ENCODE peak calls at places on chromosomes 4 and X, in seven cellular contexts. One of them, this sample, is unnamed.

GRCh38 chr4:147409350-147409749 is 71.5 kb upstream of the EDNRA start:
- DNase-seq in mammary epithelial cell: peak
- DNase-seq in HCT116: no peak
- DNase-seq in IMR-90: peak
- DNase-seq in GM23248: no peak
- DNase-seq in GM12878: no peak
- DNase-seq in neural progenitor cell: no peak
- DNase-seq in this sample: no peak

GRCh38 chr4:182492456-182492855 is 249.3 kb downstream of the TENM3 start:
- DNase-seq in mammary epithelial cell: peak
- DNase-seq in HCT116: no peak
- DNase-seq in IMR-90: peak
- DNase-seq in GM23248: peak
- DNase-seq in GM12878: no peak
- DNase-seq in neural progenitor cell: no peak
- DNase-seq in this sample: peak

GRCh38 chrX:17499512-17499911 is 124.5 kb downstream of the NHS start:
- DNase-seq in mammary epithelial cell: no peak
- DNase-seq in HCT116: no peak
- DNase-seq in IMR-90: no peak
- DNase-seq in GM23248: no peak
- DNase-seq in GM12878: no peak
- DNase-seq in neural progenitor cell: no peak
- DNase-seq in this sample: no peak

GRCh38 chr4:85867281-85867680 is 392.3 kb downstream of the ARHGAP24 start:
- DNase-seq in mammary epithelial cell: no peak
- DNase-seq in HCT116: no peak
- DNase-seq in IMR-90: no peak
- DNase-seq in GM23248: peak
- DNase-seq in GM12878: no peak
- DNase-seq in neural progenitor cell: no peak
- DNase-seq in this sample: no peak

GRCh38 chr4:48109413-48110263 is 24.4 kb downstream of the TXK start:
- DNase-seq in mammary epithelial cell: peak
- DNase-seq in HCT116: peak
- DNase-seq in IMR-90: peak
- DNase-seq in GM23248: peak
- DNase-seq in GM12878: no peak
- DNase-seq in neural progenitor cell: peak
- DNase-seq in this sample: peak

GRCh38 chr4:10061650-10062415 is 40.5 kb upstream of the SLC2A9 start:
- DNase-seq in mammary epithelial cell: peak
- DNase-seq in HCT116: no peak
- DNase-seq in IMR-90: peak
- DNase-seq in GM23248: peak
- DNase-seq in GM12878: no peak
- DNase-seq in neural progenitor cell: no peak
- DNase-seq in this sample: no peak

GRCh38 chr4:89922881-89923280 is 28.2 kb downstream of the MMRN1 start:
- DNase-seq in mammary epithelial cell: no peak
- DNase-seq in HCT116: no peak
- DNase-seq in IMR-90: no peak
- DNase-seq in GM23248: no peak
- DNase-seq in GM12878: no peak
- DNase-seq in neural progenitor cell: no peak
- DNase-seq in this sample: no peak

GRCh38 chr4:123064390-123064789 is 142.0 kb upstream of the NUDT6 start:
- DNase-seq in mammary epithelial cell: peak
- DNase-seq in HCT116: no peak
- DNase-seq in IMR-90: peak
- DNase-seq in GM23248: peak
- DNase-seq in GM12878: no peak
- DNase-seq in neural progenitor cell: no peak
- DNase-seq in this sample: no peak

GRCh38 chrX:48597353-48598264 is at the start of gene WDR13:
- DNase-seq in mammary epithelial cell: peak
- DNase-seq in HCT116: peak
- DNase-seq in IMR-90: peak
- DNase-seq in GM23248: peak
- DNase-seq in GM12878: peak
- DNase-seq in neural progenitor cell: peak
- DNase-seq in this sample: peak

GRCh38 chr4:8310306-8310705 is 40.8 kb downstream of the HTRA3 start:
- DNase-seq in mammary epithelial cell: no peak
- DNase-seq in HCT116: no peak
- DNase-seq in IMR-90: no peak
- DNase-seq in GM23248: no peak
- DNase-seq in GM12878: no peak
- DNase-seq in neural progenitor cell: no peak
- DNase-seq in this sample: no peak

GRCh38 chrX:118571829-118572228 is 76.2 kb downstream of the DOCK11 start:
- DNase-seq in mammary epithelial cell: no peak
- DNase-seq in HCT116: no peak
- DNase-seq in IMR-90: no peak
- DNase-seq in GM23248: peak
- DNase-seq in GM12878: no peak
- DNase-seq in neural progenitor cell: no peak
- DNase-seq in this sample: peak

GRCh38 chr4:163137581-163137980 is 29.1 kb downstream of the NAF1 start:
- DNase-seq in mammary epithelial cell: no peak
- DNase-seq in HCT116: no peak
- DNase-seq in IMR-90: no peak
- DNase-seq in GM23248: no peak
- DNase-seq in GM12878: no peak
- DNase-seq in neural progenitor cell: no peak
- DNase-seq in this sample: no peak

GRCh38 chrX:10039821-10040793 is 72.9 kb downstream of the CLDN34 start:
- DNase-seq in mammary epithelial cell: peak
- DNase-seq in HCT116: no peak
- DNase-seq in IMR-90: no peak
- DNase-seq in GM23248: peak
- DNase-seq in GM12878: no peak
- DNase-seq in neural progenitor cell: peak
- DNase-seq in this sample: peak

GRCh38 chrX:31580227-31580626 is 508.4 kb upstream of the FTHL17 start:
- DNase-seq in mammary epithelial cell: no peak
- DNase-seq in HCT116: no peak
- DNase-seq in IMR-90: peak
- DNase-seq in GM23248: peak
- DNase-seq in GM12878: no peak
- DNase-seq in neural progenitor cell: no peak
- DNase-seq in this sample: peak

GRCh38 chr4:148776944-148777343 is 334.7 kb upstream of the NR3C2 start:
- DNase-seq in mammary epithelial cell: no peak
- DNase-seq in HCT116: no peak
- DNase-seq in IMR-90: peak
- DNase-seq in GM23248: peak
- DNase-seq in GM12878: no peak
- DNase-seq in neural progenitor cell: no peak
- DNase-seq in this sample: no peak

GRCh38 chr4:134636332-134637055 is 434.9 kb upstream of the PABPC4L start:
- DNase-seq in mammary epithelial cell: no peak
- DNase-seq in HCT116: no peak
- DNase-seq in IMR-90: no peak
- DNase-seq in GM23248: no peak
- DNase-seq in GM12878: no peak
- DNase-seq in neural progenitor cell: no peak
- DNase-seq in this sample: no peak

GRCh38 chrX:139720136-139720535 is 12.2 kb upstream of the MCF2 start:
- DNase-seq in mammary epithelial cell: peak
- DNase-seq in HCT116: no peak
- DNase-seq in IMR-90: peak
- DNase-seq in GM23248: peak
- DNase-seq in GM12878: no peak
- DNase-seq in neural progenitor cell: peak
- DNase-seq in this sample: peak

GRCh38 chr4:2366252-2367192 is 51.9 kb downstream of the ZFYVE28 start:
- DNase-seq in mammary epithelial cell: no peak
- DNase-seq in HCT116: no peak
- DNase-seq in IMR-90: peak
- DNase-seq in GM23248: peak
- DNase-seq in GM12878: no peak
- DNase-seq in neural progenitor cell: no peak
- DNase-seq in this sample: no peak

GRCh38 chr4:110195561-110196205 is 2.7 kb downstream of the ELOVL6 start:
- DNase-seq in mammary epithelial cell: peak
- DNase-seq in HCT116: no peak
- DNase-seq in IMR-90: peak
- DNase-seq in GM23248: peak
- DNase-seq in GM12878: no peak
- DNase-seq in neural progenitor cell: no peak
- DNase-seq in this sample: peak

GRCh38 chr4:6893449-6894085 is 16.1 kb upstream of the TBC1D14 start:
- DNase-seq in mammary epithelial cell: no peak
- DNase-seq in HCT116: no peak
- DNase-seq in IMR-90: peak
- DNase-seq in GM23248: peak
- DNase-seq in GM12878: no peak
- DNase-seq in neural progenitor cell: no peak
- DNase-seq in this sample: peak

GRCh38 chr4:33722254-33722653 is 2522.1 kb downstream of the ARAP2 start:
- DNase-seq in mammary epithelial cell: no peak
- DNase-seq in HCT116: no peak
- DNase-seq in IMR-90: no peak
- DNase-seq in GM23248: peak
- DNase-seq in GM12878: no peak
- DNase-seq in neural progenitor cell: no peak
- DNase-seq in this sample: peak

GRCh38 chrX:76183289-76184057 is 10.6 kb downstream of the PBDC1 start:
- DNase-seq in mammary epithelial cell: peak
- DNase-seq in HCT116: no peak
- DNase-seq in IMR-90: peak
- DNase-seq in GM23248: peak
- DNase-seq in GM12878: no peak
- DNase-seq in neural progenitor cell: no peak
- DNase-seq in this sample: peak

GRCh38 chr4:53780736-53781400 is 189.6 kb upstream of the LNX1 start:
- DNase-seq in mammary epithelial cell: no peak
- DNase-seq in HCT116: no peak
- DNase-seq in IMR-90: peak
- DNase-seq in GM23248: peak
- DNase-seq in GM12878: no peak
- DNase-seq in neural progenitor cell: no peak
- DNase-seq in this sample: peak

GRCh38 chr4:108596389-108596788 is 24.0 kb upstream of the RPL34 start:
- DNase-seq in mammary epithelial cell: no peak
- DNase-seq in HCT116: no peak
- DNase-seq in IMR-90: peak
- DNase-seq in GM23248: no peak
- DNase-seq in GM12878: no peak
- DNase-seq in neural progenitor cell: no peak
- DNase-seq in this sample: no peak

GRCh38 chrX:106670631-106671030 is 55.9 kb upstream of the RNF128 start:
- DNase-seq in mammary epithelial cell: no peak
- DNase-seq in HCT116: no peak
- DNase-seq in IMR-90: peak
- DNase-seq in GM23248: peak
- DNase-seq in GM12878: no peak
- DNase-seq in neural progenitor cell: no peak
- DNase-seq in this sample: no peak

DNA sequence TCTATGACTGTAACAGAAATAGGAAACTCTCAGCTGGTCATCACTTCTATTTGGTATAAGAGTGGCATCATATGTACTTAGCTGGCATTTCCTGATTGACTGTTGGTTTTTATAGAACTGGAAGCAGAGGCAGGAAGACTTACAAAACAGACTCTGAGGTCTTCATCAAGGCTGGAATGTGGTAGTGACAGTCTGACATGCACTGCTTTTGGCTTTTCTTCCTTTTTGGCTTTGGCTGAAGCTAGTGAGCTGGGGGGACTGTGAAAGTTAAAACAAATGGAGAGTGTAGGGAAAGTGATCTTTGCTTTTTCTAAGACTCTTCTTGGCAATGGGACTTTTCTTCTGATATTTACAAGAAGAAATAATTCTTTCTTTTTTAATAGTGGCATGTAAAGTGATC is 121.1 kb upstream of the SLC4A4 start:
- DNase-seq in mammary epithelial cell: no peak
- DNase-seq in HCT116: no peak
- DNase-seq in IMR-90: no peak
- DNase-seq in GM23248: no peak
- DNase-seq in GM12878: no peak
- DNase-seq in neural progenitor cell: no peak
- DNase-seq in this sample: no peak
- H2AFZ ChIP-seq in mammary epithelial cell: no peak
- H2AFZ ChIP-seq in HCT116: no peak
- H2AFZ ChIP-seq in IMR-90: no peak
- H2AFZ ChIP-seq in GM23248: no peak
- H2AFZ ChIP-seq in GM12878: no peak
- H2AFZ ChIP-seq in neural progenitor cell: no peak
- H2AFZ ChIP-seq in this sample: no peak

DNA sequence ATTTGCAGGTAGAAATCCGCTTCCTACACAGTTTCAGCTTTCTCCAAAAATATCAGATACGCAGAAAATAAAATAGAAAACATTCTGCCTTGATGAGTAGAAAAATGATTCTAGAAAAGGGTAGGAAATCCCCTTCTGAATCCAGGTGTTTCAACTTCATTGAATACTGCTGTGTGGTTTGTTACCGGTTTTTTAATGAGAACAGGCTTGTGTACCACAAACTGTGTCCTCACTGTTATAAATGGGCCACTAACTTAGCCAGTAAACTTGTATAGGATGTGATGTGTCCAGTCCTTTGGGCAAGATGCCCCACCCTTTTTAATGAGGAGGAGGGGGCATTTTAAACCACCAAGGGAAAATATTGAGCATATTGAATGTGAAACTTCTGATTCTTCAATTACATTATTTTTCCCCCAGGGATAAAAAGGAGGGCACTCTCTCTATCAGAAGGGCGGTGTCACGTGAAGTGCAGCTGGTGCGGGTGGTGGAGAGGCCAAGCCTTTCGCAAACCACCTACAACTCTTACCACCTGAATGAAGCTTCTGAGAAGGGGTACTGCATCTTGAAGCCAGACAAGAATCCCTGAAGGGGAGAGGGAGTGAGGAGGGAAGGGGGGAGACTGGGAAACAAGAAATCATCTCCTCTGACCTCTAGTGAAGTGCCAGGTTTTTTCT is 4.5 kb downstream of the CXXC4 start:
- DNase-seq in mammary epithelial cell: no peak
- DNase-seq in HCT116: no peak
- DNase-seq in IMR-90: no peak
- DNase-seq in GM23248: no peak
- DNase-seq in GM12878: peak
- DNase-seq in neural progenitor cell: peak
- DNase-seq in this sample: no peak
- H2AFZ ChIP-seq in mammary epithelial cell: peak
- H2AFZ ChIP-seq in HCT116: peak
- H2AFZ ChIP-seq in IMR-90: peak
- H2AFZ ChIP-seq in GM23248: peak
- H2AFZ ChIP-seq in GM12878: peak
- H2AFZ ChIP-seq in neural progenitor cell: peak
- H2AFZ ChIP-seq in this sample: no peak

GRCh38 chrX:20061869-20062254 is 54.8 kb downstream of the MAP7D2 start:
- DNase-seq in mammary epithelial cell: peak
- DNase-seq in HCT116: no peak
- DNase-seq in IMR-90: peak
- DNase-seq in GM23248: peak
- DNase-seq in GM12878: no peak
- DNase-seq in neural progenitor cell: no peak
- DNase-seq in this sample: peak
- H2AFZ ChIP-seq in mammary epithelial cell: no peak
- H2AFZ ChIP-seq in HCT116: no peak
- H2AFZ ChIP-seq in IMR-90: no peak
- H2AFZ ChIP-seq in GM23248: no peak
- H2AFZ ChIP-seq in GM12878: no peak
- H2AFZ ChIP-seq in neural progenitor cell: no peak
- H2AFZ ChIP-seq in this sample: no peak

GRCh38 chr4:88822034-88822433 is 124.4 kb upstream of the NAP1L5 start:
- DNase-seq in mammary epithelial cell: no peak
- DNase-seq in HCT116: no peak
- DNase-seq in IMR-90: no peak
- DNase-seq in GM23248: no peak
- DNase-seq in GM12878: no peak
- DNase-seq in neural progenitor cell: no peak
- DNase-seq in this sample: no peak
- H2AFZ ChIP-seq in mammary epithelial cell: no peak
- H2AFZ ChIP-seq in HCT116: no peak
- H2AFZ ChIP-seq in IMR-90: no peak
- H2AFZ ChIP-seq in GM23248: peak
- H2AFZ ChIP-seq in GM12878: no peak
- H2AFZ ChIP-seq in neural progenitor cell: no peak
- H2AFZ ChIP-seq in this sample: no peak

This sample was measured in mesenchymal stem cell.